ENCODE peak calls at places on chromosomes 1 and 21, in eight cellular contexts. L, F, V, M, J, U, H and O are unnamed samples.

GRCh38 chr1:150582371-150582770 is 3.0 kb upstream of the MCL1 start:
- DNase-seq in U (no peak), F (no peak), L (no peak), M (no peak), V (no peak), J (no peak), H (no peak), O (no peak)

GRCh38 chr21:43814215-43815106 is 25.1 kb downstream of the RRP1 start:
- DNase-seq in F (no peak), H (peak; percentile 21), L (no peak), V (peak; percentile 6), U (no peak), M (no peak), J (no peak), O (no peak)

GRCh38 chr1:72023063-72023647 is 259.2 kb downstream of the NEGR1 start:
- DNase-seq in J (no peak), L (no peak), V (no peak), F (no peak), M (no peak), H (no peak), U (no peak), O (no peak)

GRCh38 chr1:153959454-153959853 is 1.0 kb upstream of the CRTC2 start:
- DNase-seq in U (no peak), H (no peak), M (no peak), L (no peak), V (no peak), F (no peak), J (no peak), O (no peak)

GRCh38 chr1:29838738-29839320 is 602.5 kb downstream of the PTPRU start:
- DNase-seq in H (no peak), J (no peak), U (no peak), L (no peak), F (no peak), M (no peak), V (no peak), O (no peak)

GRCh38 chr1:61225478-61225877 is 143.1 kb downstream of the NFIA start:
- DNase-seq in U (no peak), F (no peak), J (no peak), M (no peak), V (no peak), H (no peak), L (no peak), O (no peak)

GRCh38 chr1:110380667-110381283 is 10.1 kb downstream of the SLC16A4 start:
- DNase-seq in V (peak; percentile 94), M (peak; percentile 87), J (no peak), F (no peak), H (no peak), L (no peak), U (no peak), O (no peak)

GRCh38 chr21:37350472-37350871 is 16.1 kb upstream of the DYRK1A start:
- DNase-seq in U (no peak), J (no peak), M (no peak), V (no peak), H (no peak), L (no peak), F (no peak), O (no peak)

GRCh38 chr1:22745675-22746585 is 35.3 kb downstream of the EPHB2 start:
- DNase-seq in V (peak; percentile 60), J (peak; percentile 48), F (no peak), L (peak; percentile 93), M (no peak), H (peak; percentile 11), U (no peak), O (no peak)

GRCh38 chr1:156951371-156951770 is 30.9 kb downstream of the LRRC71 start:
- DNase-seq in L (no peak), M (no peak), U (no peak), H (no peak), J (no peak), F (no peak), V (no peak), O (peak; percentile 15)

GRCh38 chr1:22334860-22335550 is 116.6 kb upstream of the ZBTB40 start:
- DNase-seq in H (no peak), U (no peak), F (no peak), M (no peak), J (no peak), V (no peak), L (no peak), O (no peak)

GRCh38 chr1:23980725-23981063 is 567 bp upstream of the SRSF10 start:
- DNase-seq in J (peak; percentile 10), F (peak; percentile 22), H (peak; percentile 38), M (peak; percentile 28), V (peak; percentile 82), L (peak; percentile 73), U (peak; percentile 78), O (no peak)

GRCh38 chr1:47785561-47786271 is 211.5 kb downstream of the TRABD2B start:
- DNase-seq in F (no peak), V (no peak), H (no peak), L (no peak), U (peak; percentile 28), J (peak; percentile 31), M (no peak), O (peak; percentile 71)

GRCh38 chr1:215421772-215422171 is 145.3 kb upstream of the KCTD3 start:
- DNase-seq in J (no peak), V (no peak), F (no peak), H (no peak), M (no peak), U (no peak), L (peak; percentile 10), O (no peak)

GRCh38 chr1:228830954-228831481 is 95.7 kb downstream of the RHOU start:
- DNase-seq in H (no peak), U (no peak), V (peak; percentile 45), J (no peak), M (no peak), F (no peak), L (peak; percentile 94), O (no peak)